ENCODE peak calls at places on chromosome 19, in nine cellular contexts. V is left ventricle myocardium superior; S is KBM-7; H is heart left ventricle; T is stromal cell of bone marrow; I is BJ; A is aorta; Z is lower lobe of right lung; E is stimulated activated CD4-positive, alpha-beta T cell treated with anti-CD3 and anti-CD28 coated beads, Interleukin-15, amount 100 ng/mL, for 24 hours. R is an unnamed sample.

GRCh38 chr19:35162471-35163326 is 8.2 kb downstream of the FXYD5 start:
- DNase-seq in S (no peak), V (no peak), Z (no peak), H (no peak), A (no peak), E (no peak), T (no peak), I (no peak), R (peak)

GRCh38 chr19:15330801-15331418 is 1.4 kb downstream of the BRD4 start:
- DNase-seq in E (no peak), H (no peak), T (no peak), S (no peak), I (peak), A (no peak), Z (no peak), V (no peak), R (peak)

GRCh38 chr19:45094707-45095106 is 1.7 kb downstream of the PPP1R37 start:
- DNase-seq in E (no peak), H (no peak), V (no peak), T (no peak), I (no peak), A (no peak), S (no peak), Z (no peak), R (no peak)

GRCh38 chr19:50231821-50232220 is 28.4 kb downstream of the MYH14 start:
- DNase-seq in Z (no peak), I (no peak), V (no peak), S (no peak), A (no peak), H (no peak), T (no peak), E (no peak), R (no peak)

GRCh38 chr19:35793381-35794165 is 18.2 kb downstream of the ARHGAP33 start:
- DNase-seq in S (no peak), A (no peak), T (peak), H (no peak), E (no peak), V (no peak), I (no peak), Z (no peak), R (peak)

GRCh38 chr19:49875801-49876421 is 1.2 kb downstream of the AKT1S1 start:
- DNase-seq in Z (peak), S (peak), H (peak), E (peak), A (peak), I (no peak), V (peak), T (no peak), R (no peak)

GRCh38 chr19:42059196-42059595 is 10.8 kb downstream of the GRIK5 start:
- DNase-seq in H (no peak), I (no peak), V (no peak), A (no peak), T (no peak), S (no peak), E (no peak), Z (no peak), R (no peak)

GRCh38 chr19:55091955-55092354 is 16.3 kb downstream of the EPS8L1 start:
- DNase-seq in H (no peak), V (no peak), Z (no peak), S (no peak), E (no peak), T (no peak), A (no peak), I (no peak), R (no peak)

GRCh38 chr19:8310342-8311055 is 2.3 kb upstream of the CD320 start:
- DNase-seq in A (peak), V (no peak), S (no peak), H (no peak), E (no peak), I (no peak), T (no peak), Z (peak), R (no peak)

GRCh38 chr19:33727331-33728028 is 69.2 kb upstream of the KCTD15 start:
- DNase-seq in T (no peak), Z (no peak), V (no peak), H (no peak), S (no peak), I (no peak), E (no peak), A (no peak), R (no peak)

GRCh38 chr19:49338691-49339363 is 3.6 kb downstream of the CD37 start:
- DNase-seq in E (peak), I (no peak), V (peak), T (no peak), S (no peak), Z (peak), A (peak), H (peak), R (no peak)

GRCh38 chr19:38145627-38146026 is 78.4 kb downstream of the DPF1 start:
- DNase-seq in H (no peak), S (no peak), Z (no peak), V (no peak), T (peak), A (no peak), I (no peak), E (no peak), R (no peak)

GRCh38 chr19:8001651-8001994 is 3.8 kb downstream of the ELAVL1 start:
- DNase-seq in Z (no peak), A (no peak), E (no peak), S (no peak), H (no peak), V (no peak), T (no peak), I (no peak), R (no peak)

GRCh38 chr19:11233073-11233472 is 6.3 kb upstream of the ANGPTL8 start:
- DNase-seq in S (no peak), I (no peak), H (no peak), E (no peak), A (no peak), V (no peak), T (no peak), Z (no peak), R (no peak)

GRCh38 chr19:11345122-11345752 is 831 bp downstream of the TMEM205 start:
- DNase-seq in I (no peak), S (no peak), A (no peak), E (no peak), Z (no peak), T (no peak), H (no peak), V (no peak), R (no peak)

GRCh38 chr19:4556574-4557185 is 2.8 kb downstream of the SEMA6B start:
- DNase-seq in E (peak), H (no peak), V (no peak), Z (no peak), I (no peak), T (no peak), S (no peak), A (no peak), R (peak)